ENCODE peak calls at places on chromosomes 13 and 19, in nine cellular contexts. N, K, U, L, D, I, E, O and R are unnamed samples.

GRCh38 chr13:95607363-95607762 is 37.1 kb downstream of the DZIP1 start:
- DNase-seq in N (no peak), K (no peak), U (no peak), L (peak; percentile 79), D (no peak), I (no peak), E (no peak), O (no peak), R (no peak)

GRCh38 chr19:15456871-15457700 is 7.3 kb downstream of the RASAL3 start:
- DNase-seq in N (no peak), K (no peak), U (no peak), L (no peak), D (no peak), I (no peak), E (no peak), O (no peak), R (no peak)

GRCh38 chr19:38551450-38551813 is 66.3 kb downstream of the MAP4K1 start:
- DNase-seq in N (no peak), K (peak; percentile 28), U (no peak), L (no peak), D (no peak), I (peak; percentile 65), E (no peak), O (no peak), R (no peak)

GRCh38 chr19:41866284-41866683 is 6.2 kb downstream of the RPS19 start:
- DNase-seq in N (no peak), K (no peak), U (no peak), L (no peak), D (no peak), I (peak; percentile 20), E (no peak), O (no peak), R (no peak)

GRCh38 chr19:17755977-17756670 is 4.8 kb downstream of the FCHO1 start:
- DNase-seq in N (peak; percentile 78), K (peak; percentile 49), U (no peak), L (peak; percentile 40), D (no peak), I (peak; percentile 54), E (peak; percentile 33), O (no peak), R (no peak)

GRCh38 chr19:30070970-30071632 is 129.1 kb downstream of the URI1 start:
- DNase-seq in N (no peak), K (no peak), U (no peak), L (no peak), D (no peak), I (no peak), E (no peak), O (no peak), R (no peak)

GRCh38 chr19:43713208-43713607 is 2.7 kb upstream of the IRGC start:
- DNase-seq in N (no peak), K (no peak), U (no peak), L (no peak), D (no peak), I (no peak), E (no peak), O (no peak), R (no peak)

GRCh38 chr19:19686580-19686979 is 17.9 kb downstream of the ZNF101 start:
- DNase-seq in N (no peak), K (no peak), U (no peak), L (no peak), D (no peak), I (no peak), E (no peak), O (no peak), R (no peak)